ENCODE peak calls at places on chromosomes 16 and 17, in five cellular contexts. G is stomach, R is A549, H is GM12878, D is tibial nerve. K is an unnamed sample.

GRCh38 chr17:46001390-46002310 is 2.6 kb downstream of the STH start:
- DNase-seq in G (no peak), R (no peak), H (no peak), D (no peak), K (no peak)

GRCh38 chr16:23209606-23210005 is 27.1 kb downstream of the SCNN1G start:
- DNase-seq in G (no peak), R (no peak), H (no peak), D (no peak), K (no peak)

GRCh38 chr16:65604771-65605170 is 482.9 kb upstream of the CDH11 start:
- DNase-seq in G (no peak), R (no peak), H (no peak), D (no peak), K (no peak)

GRCh38 chr17:36470499-36470898 is 16.0 kb upstream of the ZNHIT3 start:
- DNase-seq in G (no peak), R (no peak), H (no peak), D (no peak), K (no peak)

GRCh38 chr17:69474171-69474831 is 59.8 kb downstream of the MAP2K6 start:
- DNase-seq in G (no peak), R (peak), H (no peak), D (no peak), K (no peak)

GRCh38 chr17:65442250-65442649 is 119.2 kb downstream of the AXIN2 start:
- DNase-seq in G (no peak), R (no peak), H (no peak), D (no peak), K (no peak)

GRCh38 chr17:35041390-35041789 is 22.1 kb downstream of the RFFL start:
- DNase-seq in G (no peak), R (no peak), H (no peak), D (no peak), K (no peak)

GRCh38 chr16:60142991-60143705 is 1409.0 kb upstream of the GOT2 start:
- DNase-seq in G (no peak), R (no peak), H (no peak), D (no peak), K (no peak)

GRCh38 chr17:65261152-65261551 is 124.0 kb downstream of the RGS9 start:
- DNase-seq in G (no peak), R (no peak), H (no peak), D (no peak), K (no peak)

GRCh38 chr16:64475627-64476351 is 646.1 kb downstream of the CDH11 start:
- DNase-seq in G (no peak), R (no peak), H (no peak), D (no peak), K (no peak)

GRCh38 chr16:31179747-31180458 is at the start of gene FUS:
- DNase-seq in G (peak), R (peak), H (peak), D (peak), K (peak)

GRCh38 chr17:76139801-76140660 is 1.0 kb downstream of the FOXJ1 start:
- DNase-seq in G (no peak), R (no peak), H (no peak), D (no peak), K (no peak)

GRCh38 chr17:1714980-1715802 is 5.0 kb upstream of the TLCD2 start:
- DNase-seq in G (peak), R (peak), H (no peak), D (peak), K (peak)

GRCh38 chr17:79830303-79830702 is 8.9 kb downstream of the CBX4 start:
- DNase-seq in G (no peak), R (no peak), H (no peak), D (no peak), K (no peak)
- TF ChIP-seq EP300 in G (no peak), R (no peak), H (no peak), D (no peak), K (no peak)

DNA sequence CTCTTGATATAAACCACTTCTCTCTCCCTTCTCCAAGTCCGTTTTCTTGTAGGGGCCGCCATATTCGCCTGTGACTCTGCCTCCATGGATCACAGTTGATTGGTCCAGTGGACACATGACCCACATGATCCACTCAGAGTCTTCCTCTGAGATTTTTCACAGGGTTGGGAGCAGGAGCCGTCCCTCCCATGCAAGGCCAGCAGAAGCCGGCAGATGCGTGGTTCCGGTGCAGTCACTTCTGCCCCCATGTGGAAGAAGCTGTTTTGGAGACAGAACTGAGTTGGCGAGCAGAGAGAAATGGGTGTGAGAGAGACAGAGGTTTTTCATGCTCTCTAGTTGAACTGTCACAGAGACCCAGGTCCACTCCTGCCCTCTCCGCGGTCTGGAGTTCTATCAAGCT is 83.3 kb downstream of the C16orf95 start:
- DNase-seq in G (no peak), R (peak), H (no peak), D (no peak), K (no peak)
- TF ChIP-seq CTCF in G (no peak), R (no peak), H (peak), D (no peak), K (no peak)

GRCh38 chr17:73138541-73139138 is 26.2 kb upstream of the SSTR2 start:
- DNase-seq in G (no peak), R (no peak), H (no peak), D (no peak), K (no peak)
- TF ChIP-seq POLR2A in G (no peak), R (no peak), H (no peak), D (no peak), K (no peak)

GRCh38 chr16:80541306-80541694 is 507 bp downstream of the DYNLRB2 start:
- DNase-seq in G (no peak), R (no peak), H (no peak), D (no peak), K (no peak)

GRCh38 chr16:80543162-80543561 is 2.4 kb downstream of the DYNLRB2 start:
- DNase-seq in G (no peak), R (no peak), H (no peak), D (no peak), K (no peak)

GRCh38 chr16:80536246-80536645 is 4.5 kb upstream of the DYNLRB2 start:
- DNase-seq in G (no peak), R (no peak), H (no peak), D (no peak), K (no peak)

GRCh38 chr16:80544326-80544725 is 3.5 kb downstream of the DYNLRB2 start:
- DNase-seq in G (no peak), R (no peak), H (no peak), D (no peak), K (no peak)

GRCh38 chr16:80540516-80541305 is at the start of gene DYNLRB2:
- DNase-seq in G (peak), R (peak), H (peak), D (peak), K (peak)
- TF ChIP-seq EP300 in G (peak), R (no peak), H (no peak), D (peak), K (no peak)

GRCh38 chr17:62987136-62987535 is 21.1 kb downstream of the TANC2 start:
- DNase-seq in G (no peak), R (no peak), H (no peak), D (no peak), K (no peak)
- TF ChIP-seq CTCF in G (no peak), R (peak), H (peak), D (no peak), K (no peak)

GRCh38 chr16:81551141-81551808 is 106.7 kb downstream of the CMIP start:
- DNase-seq in G (no peak), R (no peak), H (peak), D (no peak), K (no peak)
- TF ChIP-seq POLR2A in G (no peak), R (no peak), H (no peak), D (no peak), K (no peak)

DNA sequence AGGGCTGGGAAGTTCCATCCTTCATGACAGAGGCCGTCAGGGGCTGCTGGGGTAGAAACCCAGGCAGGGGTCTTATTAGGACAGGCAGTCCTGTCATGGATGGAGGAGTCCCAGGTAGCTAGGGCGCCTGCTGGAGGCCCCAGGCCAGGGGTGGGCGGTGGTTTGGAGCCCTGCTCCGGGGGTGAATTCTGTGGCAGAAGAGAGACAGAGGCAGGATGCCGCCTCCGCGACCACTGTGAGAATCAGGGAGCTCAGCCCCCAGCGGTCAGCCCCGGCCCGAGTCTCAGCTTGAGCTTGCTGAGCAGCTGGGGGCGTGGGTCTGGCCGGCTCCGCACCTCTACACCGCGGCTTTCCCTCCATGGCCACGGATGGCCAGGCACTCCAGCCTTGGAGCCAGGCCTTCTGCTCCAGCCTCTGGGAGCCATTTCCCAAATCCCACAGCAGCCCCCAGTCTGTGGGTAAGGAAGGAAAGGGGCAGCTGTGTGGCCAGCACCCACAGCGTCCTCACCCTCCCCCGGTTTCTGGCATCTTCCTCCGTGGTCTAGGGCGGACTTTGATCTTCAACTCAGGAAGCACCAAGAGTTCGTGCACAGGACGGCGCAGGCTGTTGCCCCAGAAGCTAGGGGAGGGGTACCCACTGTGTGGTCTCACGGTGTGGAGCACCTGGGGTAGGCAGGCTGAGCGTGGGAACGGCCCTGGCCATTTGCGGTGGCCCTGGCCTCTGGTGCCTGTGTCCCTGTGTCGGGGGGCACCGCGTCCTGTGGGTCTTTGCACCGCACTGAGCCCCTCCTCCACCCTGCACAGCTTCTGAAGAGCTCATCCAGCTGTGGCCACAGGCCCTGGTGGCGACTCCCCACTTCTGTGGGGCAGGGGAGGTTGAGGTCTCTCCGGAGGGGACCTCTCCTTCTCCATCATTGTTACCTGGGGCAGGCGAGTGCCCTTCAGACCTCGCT is 14.1 kb downstream of the CD7 start:
- DNase-seq in G (no peak), R (no peak), H (no peak), D (no peak), K (no peak)
- TF ChIP-seq EP300 in G (no peak), R (no peak), H (no peak), D (no peak), K (no peak)

GRCh38 chr17:8576895-8577294 is 53.6 kb downstream of the MYH10 start:
- DNase-seq in G (no peak), R (no peak), H (no peak), D (no peak), K (no peak)

GRCh38 chr17:8574687-8575086 is 55.8 kb downstream of the MYH10 start:
- DNase-seq in G (no peak), R (peak), H (no peak), D (no peak), K (no peak)

GRCh38 chr17:8577868-8578267 is 52.7 kb downstream of the MYH10 start:
- DNase-seq in G (no peak), R (no peak), H (no peak), D (no peak), K (no peak)

GRCh38 chr17:8572767-8573166 is 57.8 kb downstream of the MYH10 start:
- DNase-seq in G (no peak), R (no peak), H (no peak), D (no peak), K (no peak)
- TF ChIP-seq CTCF in G (no peak), R (peak), H (peak), D (no peak), K (no peak)

DNA sequence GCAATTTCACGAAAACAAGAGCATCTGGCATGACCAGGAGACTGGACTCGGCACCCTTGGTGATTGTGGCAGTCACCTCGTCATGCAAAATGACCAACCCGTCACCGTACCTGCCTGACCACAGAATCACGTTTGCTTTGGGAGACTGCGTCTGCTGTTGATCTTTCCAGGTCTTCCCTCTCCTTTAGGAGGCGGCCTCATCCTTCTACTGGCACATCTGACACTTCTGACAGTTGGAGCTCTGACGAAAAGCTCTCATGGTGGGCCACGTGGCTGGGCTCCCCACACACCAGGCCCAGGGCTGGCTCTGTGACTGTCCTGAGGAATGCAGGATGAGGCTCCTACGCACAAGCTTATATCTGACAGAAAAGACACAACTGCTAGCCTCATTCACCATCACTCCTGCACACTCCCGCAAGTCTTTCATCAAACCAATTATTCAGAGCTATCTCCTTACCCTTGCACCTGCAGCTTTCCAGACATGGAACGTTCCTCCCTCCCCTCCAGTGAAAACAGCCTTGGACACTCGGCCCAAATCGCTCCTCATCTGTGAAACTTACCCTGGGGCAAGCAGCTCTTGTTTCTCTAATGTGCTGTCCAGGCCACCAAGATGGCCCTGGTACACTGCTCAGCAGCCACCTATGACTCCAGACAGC is 3.6 kb downstream of the TRAP1 start:
- DNase-seq in G (no peak), R (no peak), H (no peak), D (no peak), K (no peak)
- TF ChIP-seq POLR2A in G (no peak), R (no peak), H (no peak), D (no peak), K (no peak)

DNA sequence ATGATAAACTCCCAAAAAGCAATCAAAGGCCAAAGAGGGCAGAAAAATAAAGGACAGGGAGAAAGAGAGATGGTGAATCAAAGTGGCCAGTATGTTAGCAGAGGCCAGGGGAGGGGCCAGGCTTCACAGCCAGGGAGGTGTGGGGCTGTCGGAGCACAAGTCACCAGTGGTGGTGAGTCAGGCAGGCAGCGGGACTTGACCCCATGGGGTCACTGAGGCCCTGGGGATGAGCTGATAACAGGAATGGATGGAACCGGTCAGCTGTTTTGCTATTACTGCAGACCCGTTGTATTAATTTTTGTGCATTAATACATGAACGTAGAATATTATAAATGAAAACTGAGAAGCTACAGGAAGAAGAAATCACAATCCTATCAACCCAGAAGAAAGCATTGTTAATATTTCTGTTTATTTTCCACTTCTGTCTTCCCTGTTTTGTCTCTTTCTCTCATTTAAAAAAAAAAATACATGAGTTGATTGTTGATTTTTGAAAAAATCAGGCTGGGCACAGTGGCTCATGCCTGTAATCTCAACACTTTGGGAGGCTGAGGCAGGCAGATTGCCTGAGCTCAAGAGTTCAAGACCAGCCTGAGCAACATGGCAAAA is 106.9 kb downstream of the SOCS1 start:
- DNase-seq in G (no peak), R (no peak), H (no peak), D (no peak), K (no peak)
- TF ChIP-seq EP300 in G (no peak), R (no peak), H (no peak), D (no peak), K (no peak)